ENCODE peak calls at places on chromosomes 3 and 15, in seven cellular contexts. One of them, this sample, is unnamed.

GRCh38 chr3:187259171-187259570 is 32.4 kb downstream of the MASP1 start:
- DNase-seq in anterior cingulate cortex: no peak
- DNase-seq in NCI-H2029 treated with DMSO at 0.1 percent for 48 hours: no peak
- DNase-seq in GM10248: no peak
- DNase-seq in COR-L47: no peak
- DNase-seq in GM23248: no peak
- DNase-seq in GM12892: no peak
- DNase-seq in this sample: no peak

GRCh38 chr3:38039101-38039898 is at the start of gene DLEC1:
- DNase-seq in NCI-H2029 treated with DMSO at 0.1 percent for 48 hours: no peak
- DNase-seq in COR-L47: no peak
- DNase-seq in GM23248: no peak
- DNase-seq in GM10248: peak; percentile 85
- DNase-seq in anterior cingulate cortex: no peak
- DNase-seq in GM12892: peak; percentile 75
- DNase-seq in this sample: peak; percentile 64

GRCh38 chr15:76730262-76730661 is 174.9 kb downstream of the SCAPER start:
- DNase-seq in GM10248: no peak
- DNase-seq in NCI-H2029 treated with DMSO at 0.1 percent for 48 hours: no peak
- DNase-seq in COR-L47: no peak
- DNase-seq in GM12892: no peak
- DNase-seq in anterior cingulate cortex: no peak
- DNase-seq in GM23248: peak; percentile 54
- DNase-seq in this sample: no peak

GRCh38 chr3:142448424-142448823 is 587 bp upstream of the XRN1 start:
- DNase-seq in GM23248: peak; percentile 40
- DNase-seq in NCI-H2029 treated with DMSO at 0.1 percent for 48 hours: no peak
- DNase-seq in GM10248: no peak
- DNase-seq in GM12892: no peak
- DNase-seq in COR-L47: no peak
- DNase-seq in anterior cingulate cortex: no peak
- DNase-seq in this sample: no peak

GRCh38 chr3:195030791-195031321 is 240.1 kb downstream of the XXYLT1 start:
- DNase-seq in NCI-H2029 treated with DMSO at 0.1 percent for 48 hours: no peak
- DNase-seq in GM23248: no peak
- DNase-seq in anterior cingulate cortex: no peak
- DNase-seq in GM10248: no peak
- DNase-seq in GM12892: no peak
- DNase-seq in COR-L47: no peak
- DNase-seq in this sample: no peak

GRCh38 chr3:116663161-116663885 is 46.3 kb upstream of the TUSC7 start:
- DNase-seq in GM23248: no peak
- DNase-seq in COR-L47: no peak
- DNase-seq in NCI-H2029 treated with DMSO at 0.1 percent for 48 hours: no peak
- DNase-seq in GM12892: no peak
- DNase-seq in anterior cingulate cortex: no peak
- DNase-seq in GM10248: no peak
- DNase-seq in this sample: no peak

GRCh38 chr3:51929420-51930003 is 12.2 kb downstream of the RRP9 start:
- DNase-seq in GM10248: peak; percentile 20
- DNase-seq in COR-L47: no peak
- DNase-seq in GM12892: no peak
- DNase-seq in GM23248: peak; percentile 11
- DNase-seq in NCI-H2029 treated with DMSO at 0.1 percent for 48 hours: no peak
- DNase-seq in anterior cingulate cortex: no peak
- DNase-seq in this sample: no peak

GRCh38 chr3:112074616-112075497 is 11.3 kb upstream of the C3orf52 start:
- DNase-seq in GM12892: no peak
- DNase-seq in COR-L47: peak; percentile 67
- DNase-seq in GM10248: no peak
- DNase-seq in anterior cingulate cortex: no peak
- DNase-seq in GM23248: peak; percentile 89
- DNase-seq in NCI-H2029 treated with DMSO at 0.1 percent for 48 hours: peak; percentile 31
- DNase-seq in this sample: no peak

GRCh38 chr15:68319997-68320396 is 42.5 kb downstream of the FEM1B start:
- DNase-seq in GM12892: no peak
- DNase-seq in COR-L47: no peak
- DNase-seq in GM23248: no peak
- DNase-seq in NCI-H2029 treated with DMSO at 0.1 percent for 48 hours: no peak
- DNase-seq in GM10248: no peak
- DNase-seq in anterior cingulate cortex: no peak
- DNase-seq in this sample: no peak

GRCh38 chr3:64223809-64224570 is 1.3 kb downstream of the PRICKLE2 start:
- DNase-seq in NCI-H2029 treated with DMSO at 0.1 percent for 48 hours: no peak
- DNase-seq in anterior cingulate cortex: no peak
- DNase-seq in GM12892: no peak
- DNase-seq in GM10248: no peak
- DNase-seq in COR-L47: no peak
- DNase-seq in GM23248: peak; percentile 71
- DNase-seq in this sample: no peak